ENCODE peak calls at places on chromosomes 16 and 17, in nine cellular contexts. O, T, D, A, L, B, K, W and J are unnamed samples.

GRCh38 chr17:6508519-6509294 is 47.6 kb downstream of the PITPNM3 start:
- DNase-seq in L (peak; percentile 55), W (no peak), A (no peak), K (no peak), B (peak; percentile 39), D (no peak), T (no peak), O (no peak), J (no peak)

GRCh38 chr16:14151256-14152030 is 80.3 kb downstream of the MRTFB start:
- DNase-seq in K (no peak), W (peak; percentile 26), L (no peak), T (peak; percentile 6), B (peak; percentile 72), D (peak; percentile 45), A (peak; percentile 14), O (no peak), J (no peak)

GRCh38 chr16:77169650-77170236 is 21.2 kb upstream of the MON1B start:
- DNase-seq in B (peak; percentile 44), L (no peak), D (no peak), O (peak; percentile 55), K (peak; percentile 62), T (peak; percentile 12), A (peak; percentile 47), W (peak; percentile 32), J (no peak)

GRCh38 chr16:72530434-72530833 is 358.5 kb upstream of the PMFBP1 start:
- DNase-seq in A (peak; percentile 68), L (no peak), B (peak; percentile 87), D (no peak), W (no peak), T (peak; percentile 72), O (peak; percentile 85), K (no peak), J (no peak)

GRCh38 chr17:63120406-63120805 is 154.4 kb downstream of the TANC2 start:
- DNase-seq in O (peak; percentile 60), B (peak; percentile 22), K (no peak), T (peak; percentile 38), W (no peak), A (peak; percentile 28), D (no peak), L (no peak), J (no peak)

GRCh38 chr17:16288860-16289571 is 64.3 kb downstream of the CENPV start:
- DNase-seq in A (no peak), D (no peak), O (peak; percentile 32), T (no peak), W (no peak), K (no peak), B (no peak), L (no peak), J (no peak)

GRCh38 chr16:87657621-87658192 is 55.4 kb downstream of the JPH3 start:
- DNase-seq in B (peak; percentile 9), K (no peak), W (no peak), L (no peak), O (peak; percentile 42), A (no peak), T (no peak), D (no peak), J (no peak)

GRCh38 chr16:85641776-85642176 is 28.7 kb downstream of the GSE1 start:
- DNase-seq in D (no peak), O (no peak), K (no peak), L (no peak), T (no peak), A (no peak), W (peak; percentile 51), B (no peak), J (no peak)

GRCh38 chr16:13727943-13728342 is 192.0 kb upstream of the ERCC4 start:
- DNase-seq in L (no peak), T (no peak), B (no peak), A (no peak), O (no peak), K (no peak), W (no peak), D (no peak), J (no peak)

DNA sequence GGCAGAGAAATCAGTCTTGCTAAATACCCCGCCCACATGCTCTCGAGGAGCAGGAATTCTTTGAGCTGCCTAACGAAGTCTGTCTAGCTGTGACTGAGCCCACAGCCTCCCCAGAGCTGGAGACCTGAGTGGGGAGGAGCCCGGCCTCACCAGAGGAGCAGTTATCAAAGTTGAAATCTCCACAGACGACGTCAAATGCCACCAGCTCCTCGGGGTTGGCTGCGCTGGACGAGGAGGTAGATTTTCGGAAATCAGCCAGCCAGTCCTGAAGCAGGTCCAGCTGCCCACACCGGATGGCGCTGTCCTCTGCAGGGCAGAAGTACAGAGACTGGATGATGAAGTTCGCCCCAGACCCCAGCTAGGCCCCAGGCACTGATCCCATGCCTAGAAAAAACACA is 53.8 kb downstream of the PRMT7 start:
- DNase-seq in K (no peak), L (no peak), B (peak; percentile 33), W (no peak), D (no peak), O (no peak), A (no peak), T (no peak), J (no peak)
- TF ChIP-seq CTCF in K (peak; percentile 33), L (no peak), B (peak; percentile 9), W (no peak), D (no peak), O (peak; percentile 19), A (no peak), T (peak; percentile 19), J (no peak)

GRCh38 chr16:49489686-49490320 is 116.2 kb downstream of the C16orf78 start:
- DNase-seq in A (no peak), O (no peak), K (no peak), W (no peak), L (peak; percentile 48), T (no peak), D (no peak), B (no peak), J (no peak)
- TF ChIP-seq CTCF in A (no peak), O (no peak), K (no peak), W (no peak), L (no peak), T (no peak), D (no peak), B (no peak), J (no peak)

DNA sequence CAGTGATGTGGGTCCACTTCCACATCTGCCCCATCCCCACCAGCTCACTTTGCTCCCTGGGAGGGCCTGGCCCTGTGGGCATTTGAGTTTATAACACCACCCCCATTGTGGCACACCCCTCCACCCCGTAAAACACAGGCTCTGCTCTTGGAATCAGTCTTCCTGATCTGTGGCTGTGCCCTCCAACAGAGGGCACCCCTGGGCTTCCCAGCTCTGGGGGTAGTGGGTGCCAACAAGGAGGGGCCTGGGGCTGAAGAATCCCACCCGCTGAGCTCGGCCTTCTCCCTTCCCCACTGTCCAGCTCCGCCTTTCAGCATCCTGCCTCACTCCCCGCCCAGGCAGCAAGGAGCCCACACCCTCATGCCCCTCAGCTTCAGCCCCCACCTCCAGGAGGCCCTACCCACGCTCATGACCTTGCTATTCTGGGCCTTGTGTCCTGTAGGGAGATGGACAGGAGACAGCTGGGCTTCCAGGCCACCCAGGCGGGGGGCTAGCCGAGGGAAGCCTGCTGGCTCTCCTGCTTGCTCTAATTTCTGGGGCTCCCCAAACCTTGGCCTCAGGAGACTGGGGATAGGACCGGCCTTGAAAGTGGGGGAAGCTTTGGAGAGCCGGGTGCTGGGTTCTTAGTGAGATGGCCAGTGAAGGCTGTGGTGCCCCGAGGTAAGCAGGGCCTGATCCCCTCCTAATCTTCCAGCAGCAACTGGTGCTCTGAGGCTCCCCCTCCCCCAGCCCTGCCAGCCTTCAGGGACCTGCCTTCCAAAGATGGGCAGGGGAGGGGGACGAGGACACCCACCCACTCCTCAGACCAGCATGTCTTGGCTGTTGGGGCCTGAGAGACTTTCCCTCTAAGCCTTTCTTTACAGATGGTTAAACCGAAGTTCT is 2.9 kb upstream of the ATP2A1 start:
- DNase-seq in B (no peak), A (peak; percentile 6), O (no peak), D (no peak), L (no peak), T (no peak), W (no peak), K (no peak), J (no peak)
- TF ChIP-seq CTCF in B (no peak), A (peak; percentile 10), O (no peak), D (no peak), L (no peak), T (no peak), W (no peak), K (no peak), J (no peak)

DNA sequence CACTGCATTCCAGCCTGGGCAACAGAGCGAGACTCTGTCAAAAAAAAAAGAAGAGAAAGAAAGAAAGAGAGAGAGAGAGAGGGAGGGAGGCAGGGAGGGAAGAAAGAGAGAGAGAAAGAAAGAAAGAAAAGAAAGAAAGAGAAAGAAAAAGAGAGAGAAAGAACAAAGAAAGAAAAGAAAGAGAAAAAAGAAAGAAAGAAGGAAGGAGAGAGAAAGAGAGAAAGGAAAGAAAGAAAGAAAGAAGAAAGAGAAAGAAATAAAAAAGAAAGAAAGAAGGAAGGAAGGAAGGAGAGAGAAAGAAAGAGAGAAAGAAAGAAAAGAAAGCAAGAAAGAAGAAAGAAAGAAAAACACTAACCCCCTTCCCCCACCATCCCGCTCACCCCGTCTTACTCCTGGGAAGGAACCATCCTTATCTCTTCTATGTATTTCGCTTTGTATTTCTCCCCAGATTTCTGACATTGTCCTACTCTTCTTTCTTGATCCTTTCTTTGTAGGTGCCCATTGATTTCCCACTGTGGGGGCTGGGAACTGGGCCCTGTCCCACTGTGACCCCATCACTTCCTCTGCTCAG is 20.9 kb downstream of the ALOX15 start:
- DNase-seq in K (no peak), W (no peak), A (no peak), T (no peak), O (no peak), B (no peak), L (no peak), D (no peak), J (no peak)
- TF ChIP-seq CTCF in K (no peak), W (no peak), A (no peak), T (no peak), O (no peak), B (no peak), L (no peak), D (no peak), J (no peak)

DNA sequence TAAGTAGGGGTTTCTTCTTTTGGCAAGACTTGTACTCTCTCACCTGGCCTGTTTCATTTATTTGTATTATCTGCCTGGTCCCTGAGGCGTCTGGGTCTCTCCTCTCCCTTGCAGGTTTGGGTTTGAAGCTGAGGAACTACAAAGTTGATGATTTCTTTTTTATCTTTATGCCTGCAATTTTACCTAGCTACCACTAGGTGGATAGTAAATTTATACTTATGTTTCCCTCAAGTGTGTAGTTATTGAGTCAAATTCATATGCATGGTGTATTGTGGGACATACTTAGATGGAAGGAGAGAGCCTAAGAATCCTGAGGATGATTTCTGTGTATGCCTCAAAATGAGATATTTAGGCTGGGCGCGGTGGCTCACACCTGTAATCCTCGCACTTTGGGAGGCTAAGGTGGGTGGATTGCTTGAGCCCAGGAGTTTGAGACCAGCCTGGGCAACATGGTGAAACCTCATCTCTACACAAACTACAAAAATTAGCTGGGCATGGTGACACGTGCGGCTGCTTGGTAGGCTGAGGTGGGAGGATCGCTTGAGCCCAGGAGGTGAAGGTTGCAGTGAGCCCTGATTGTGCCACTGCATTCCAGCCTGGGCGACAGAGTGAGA is 13.6 kb downstream of the TMEM98 start:
- DNase-seq in L (no peak), D (no peak), T (no peak), K (no peak), O (peak; percentile 29), B (no peak), A (no peak), W (no peak), J (no peak)
- TF ChIP-seq CTCF in L (no peak), D (no peak), T (peak; percentile 40), K (peak; percentile 92), O (peak; percentile 56), B (peak; percentile 24), A (peak; percentile 13), W (no peak), J (no peak)